ENCODE peak calls at places on chromosomes 4 and X, in five cellular contexts. N, B, H, M and I are unnamed samples.

GRCh38 chr4:148254818-148255366 is 187.3 kb downstream of the NR3C2 start:
- DNase-seq in N (no peak), H (no peak), M (no peak), B (no peak), I (no peak)

GRCh38 chr4:141643557-141643956 is 7.2 kb downstream of the IL15 start:
- DNase-seq in N (no peak), M (no peak), H (no peak), B (no peak), I (no peak)

GRCh38 chr4:42339935-42340406 is 57.3 kb upstream of the SHISA3 start:
- DNase-seq in H (peak), M (no peak), N (no peak), B (no peak), I (no peak)

GRCh38 chr4:173332021-173332487 is 2.1 kb downstream of the HMGB2 start:
- DNase-seq in H (peak), N (no peak), B (no peak), M (no peak), I (no peak)

GRCh38 chr4:61805979-61806378 is 605.9 kb downstream of the ADGRL3 start:
- DNase-seq in B (no peak), N (no peak), M (no peak), H (no peak), I (no peak)

GRCh38 chr4:185542626-185543336 is 7.5 kb upstream of the PDLIM3 start:
- DNase-seq in N (no peak), H (peak), B (peak), M (no peak), I (no peak)

GRCh38 chr4:164937576-164938270 is 39.7 kb downstream of the TRIM61 start:
- DNase-seq in N (no peak), H (peak), B (no peak), M (no peak), I (no peak)

GRCh38 chr4:103306870-103307345 is 108.8 kb upstream of the CENPE start:
- DNase-seq in B (peak), M (no peak), N (no peak), H (no peak), I (no peak)

GRCh38 chr4:184473515-184474260 is 662 bp downstream of the IRF2 start:
- DNase-seq in H (peak), N (peak), B (peak), M (peak), I (peak)

GRCh38 chrX:136047001-136047642 is 61.9 kb downstream of the SLC9A6 start:
- DNase-seq in B (no peak), N (no peak), H (no peak), M (no peak), I (no peak)

GRCh38 chr4:40331092-40331824 is 3.9 kb upstream of the CHRNA9 start:
- DNase-seq in B (no peak), M (no peak), N (no peak), H (peak), I (no peak)

GRCh38 chr4:22233257-22233656 is 282.6 kb downstream of the ADGRA3 start:
- DNase-seq in N (no peak), H (no peak), M (no peak), B (no peak), I (no peak)

GRCh38 chrX:103831803-103832544 is at the start of gene RAB9B:
- DNase-seq in N (no peak), M (peak), H (peak), B (peak), I (peak)

GRCh38 chr4:134320048-134320447 is 118.5 kb upstream of the PABPC4L start:
- DNase-seq in B (no peak), N (no peak), M (no peak), H (no peak), I (no peak)

GRCh38 chrX:39162322-39162721 is 361.1 kb downstream of the MID1IP1 start:
- DNase-seq in B (peak), H (no peak), M (peak), N (peak), I (no peak)

GRCh38 chr4:95998311-95998710 is 158.4 kb downstream of the PDHA2 start:
- DNase-seq in H (peak), M (no peak), N (no peak), B (no peak), I (no peak)

GRCh38 chrX:74284391-74284952 is 19.5 kb upstream of the ZCCHC13 start:
- DNase-seq in B (no peak), N (no peak), M (no peak), H (no peak), I (no peak)

GRCh38 chr4:46844325-46844917 is 64.6 kb downstream of the COX7B2 start:
- DNase-seq in N (no peak), B (no peak), M (peak), H (peak), I (no peak)

GRCh38 chrX:56233100-56233499 is 944 bp downstream of the KLF8 start:
- DNase-seq in N (no peak), H (no peak), M (no peak), B (no peak), I (no peak)

GRCh38 chrX:112120737-112121136 is 38.2 kb upstream of the TRPC5 start:
- DNase-seq in H (no peak), B (no peak), N (no peak), M (no peak), I (no peak)

GRCh38 chr4:3524349-3524748 is 7.9 kb downstream of the LRPAP1 start:
- DNase-seq in B (peak), M (no peak), N (no peak), H (no peak), I (no peak)

GRCh38 chr4:98706200-98706813 is 47.9 kb upstream of the TSPAN5 start:
- DNase-seq in N (no peak), H (no peak), M (no peak), B (no peak), I (no peak)

GRCh38 chrX:34631826-34632225 is 25.3 kb downstream of the TMEM47 start:
- DNase-seq in M (no peak), N (no peak), B (no peak), H (peak), I (no peak)

GRCh38 chrX:153459976-153460375 is 10.4 kb downstream of the HAUS7 start:
- DNase-seq in M (no peak), N (no peak), B (no peak), H (peak), I (no peak)